ENCODE peak calls at places on chromosome 9, in six cellular contexts. One of them, this sample, is unnamed. For H4K20me1, the result is how much of the 10 kb centered on the place peaks cover.

GRCh38 chr9:38046669-38047300 is 22.2 kb downstream of the SHB start:
- DNase-seq in hepatocyte: peak
- DNase-seq in HCT116: peak
- DNase-seq in K562: no peak
- DNase-seq in GM23248: peak
- DNase-seq in mammary epithelial cell: peak
- DNase-seq in this sample: peak

GRCh38 chr9:2655411-2655901 is 33.9 kb downstream of the VLDLR start:
- DNase-seq in hepatocyte: no peak
- DNase-seq in HCT116: no peak
- DNase-seq in K562: no peak
- DNase-seq in GM23248: peak
- DNase-seq in mammary epithelial cell: peak
- DNase-seq in this sample: peak

GRCh38 chr9:112971415-112971814 is 40.6 kb downstream of the ZNF883 start:
- DNase-seq in hepatocyte: peak
- DNase-seq in HCT116: peak
- DNase-seq in K562: no peak
- DNase-seq in GM23248: peak
- DNase-seq in mammary epithelial cell: peak
- DNase-seq in this sample: no peak

GRCh38 chr9:76451234-76451633 is 7.7 kb upstream of the GCNT1 start:
- DNase-seq in hepatocyte: no peak
- DNase-seq in HCT116: no peak
- DNase-seq in K562: no peak
- DNase-seq in GM23248: peak
- DNase-seq in mammary epithelial cell: peak
- DNase-seq in this sample: no peak

GRCh38 chr9:87601175-87601574 is 103.5 kb downstream of the DAPK1 start:
- DNase-seq in hepatocyte: peak
- DNase-seq in HCT116: no peak
- DNase-seq in K562: no peak
- DNase-seq in GM23248: no peak
- DNase-seq in mammary epithelial cell: no peak
- DNase-seq in this sample: no peak

GRCh38 chr9:79577969-79578723 is 6.4 kb downstream of the TLE4 start:
- DNase-seq in hepatocyte: no peak
- DNase-seq in HCT116: no peak
- DNase-seq in K562: no peak
- DNase-seq in GM23248: peak
- DNase-seq in mammary epithelial cell: no peak
- DNase-seq in this sample: no peak

GRCh38 chr9:134026561-134026960 is 1.3 kb downstream of the BRD3OS start:
- DNase-seq in hepatocyte: no peak
- DNase-seq in HCT116: no peak
- DNase-seq in K562: no peak
- DNase-seq in GM23248: no peak
- DNase-seq in mammary epithelial cell: no peak
- DNase-seq in this sample: no peak

GRCh38 chr9:16794871-16795639 is 75.4 kb downstream of the BNC2 start:
- DNase-seq in hepatocyte: peak
- DNase-seq in HCT116: no peak
- DNase-seq in K562: no peak
- DNase-seq in GM23248: peak
- DNase-seq in mammary epithelial cell: no peak
- DNase-seq in this sample: no peak

GRCh38 chr9:2132484-2133082 is 117.4 kb downstream of the SMARCA2 start:
- DNase-seq in hepatocyte: peak
- DNase-seq in HCT116: peak
- DNase-seq in K562: peak
- DNase-seq in GM23248: peak
- DNase-seq in mammary epithelial cell: no peak
- DNase-seq in this sample: no peak

GRCh38 chr9:79988126-79988525 is 416.4 kb downstream of the TLE4 start:
- DNase-seq in hepatocyte: no peak
- DNase-seq in HCT116: no peak
- DNase-seq in K562: no peak
- DNase-seq in GM23248: no peak
- DNase-seq in mammary epithelial cell: no peak
- DNase-seq in this sample: no peak

GRCh38 chr9:129987047-129987446 is 55.9 kb downstream of the FNBP1 start:
- DNase-seq in hepatocyte: no peak
- DNase-seq in HCT116: no peak
- DNase-seq in K562: no peak
- DNase-seq in GM23248: no peak
- DNase-seq in mammary epithelial cell: no peak
- DNase-seq in this sample: no peak

GRCh38 chr9:109925810-109926209 is 145.8 kb downstream of the PALM2AKAP2 start:
- DNase-seq in hepatocyte: no peak
- DNase-seq in HCT116: no peak
- DNase-seq in K562: no peak
- DNase-seq in GM23248: no peak
- DNase-seq in mammary epithelial cell: no peak
- DNase-seq in this sample: no peak

GRCh38 chr9:37503736-37504135 is 18.0 kb downstream of the POLR1E start:
- DNase-seq in hepatocyte: no peak
- DNase-seq in HCT116: no peak
- DNase-seq in K562: no peak
- DNase-seq in GM23248: peak
- DNase-seq in mammary epithelial cell: no peak
- DNase-seq in this sample: no peak

GRCh38 chr9:114272739-114273431 is 50.0 kb upstream of the ORM1 start:
- DNase-seq in hepatocyte: no peak
- DNase-seq in HCT116: no peak
- DNase-seq in K562: no peak
- DNase-seq in GM23248: no peak
- DNase-seq in mammary epithelial cell: no peak
- DNase-seq in this sample: no peak

GRCh38 chr9:72907421-72907820 is 45.4 kb downstream of the ALDH1A1 start:
- DNase-seq in hepatocyte: no peak
- DNase-seq in HCT116: no peak
- DNase-seq in K562: no peak
- DNase-seq in GM23248: no peak
- DNase-seq in mammary epithelial cell: no peak
- DNase-seq in this sample: no peak

GRCh38 chr9:137814841-137815240 is 62.7 kb upstream of the CACNA1B start:
- DNase-seq in hepatocyte: no peak
- DNase-seq in HCT116: no peak
- DNase-seq in K562: no peak
- DNase-seq in GM23248: no peak
- DNase-seq in mammary epithelial cell: no peak
- DNase-seq in this sample: no peak

GRCh38 chr9:88747768-88748167 is 212.8 kb downstream of the NXNL2 start:
- DNase-seq in hepatocyte: peak
- DNase-seq in HCT116: no peak
- DNase-seq in K562: peak
- DNase-seq in GM23248: peak
- DNase-seq in mammary epithelial cell: peak
- DNase-seq in this sample: no peak

GRCh38 chr9:134502261-134503211 is 139.1 kb upstream of the COL5A1 start:
- DNase-seq in hepatocyte: peak
- DNase-seq in HCT116: no peak
- DNase-seq in K562: no peak
- DNase-seq in GM23248: peak
- DNase-seq in mammary epithelial cell: peak
- DNase-seq in this sample: no peak

GRCh38 chr9:125436613-125437443 is 175.2 kb downstream of the GAPVD1 start:
- DNase-seq in hepatocyte: no peak
- DNase-seq in HCT116: no peak
- DNase-seq in K562: no peak
- DNase-seq in GM23248: no peak
- DNase-seq in mammary epithelial cell: no peak
- DNase-seq in this sample: no peak

GRCh38 chr9:97438666-97439065 is 26.8 kb downstream of the TDRD7 start:
- DNase-seq in hepatocyte: no peak
- DNase-seq in HCT116: no peak
- DNase-seq in K562: no peak
- DNase-seq in GM23248: peak
- DNase-seq in mammary epithelial cell: no peak
- DNase-seq in this sample: no peak

GRCh38 chr9:69118656-69119055 is 55.4 kb upstream of the TJP2 start:
- DNase-seq in hepatocyte: peak
- DNase-seq in HCT116: no peak
- DNase-seq in K562: no peak
- DNase-seq in GM23248: no peak
- DNase-seq in mammary epithelial cell: no peak
- DNase-seq in this sample: no peak

GRCh38 chr9:137300607-137301085 is 1.4 kb downstream of the NRARP start:
- DNase-seq in hepatocyte: peak
- DNase-seq in HCT116: no peak
- DNase-seq in K562: peak
- DNase-seq in GM23248: no peak
- DNase-seq in mammary epithelial cell: no peak
- DNase-seq in this sample: no peak

GRCh38 chr9:135516132-135516860 is 4.9 kb upstream of the LCN1 start:
- DNase-seq in hepatocyte: no peak
- DNase-seq in HCT116: no peak
- DNase-seq in K562: no peak
- DNase-seq in GM23248: no peak
- DNase-seq in mammary epithelial cell: no peak
- DNase-seq in this sample: no peak

GRCh38 chr9:129685220-129685932 is 19.9 kb downstream of the PRRX2 start:
- DNase-seq in hepatocyte: no peak
- DNase-seq in HCT116: peak
- DNase-seq in K562: no peak
- DNase-seq in GM23248: peak
- DNase-seq in mammary epithelial cell: peak
- DNase-seq in this sample: peak

GRCh38 chr9:90871327-90871935 is 69.8 kb downstream of the SYK start:
- DNase-seq in hepatocyte: no peak
- DNase-seq in HCT116: no peak
- DNase-seq in K562: no peak
- DNase-seq in GM23248: peak
- DNase-seq in mammary epithelial cell: no peak
- DNase-seq in this sample: no peak

GRCh38 chr9:89179920-89180667 is 1.5 kb upstream of the SHC3 start:
- DNase-seq in hepatocyte: peak
- DNase-seq in HCT116: peak
- DNase-seq in K562: peak
- DNase-seq in GM23248: peak
- DNase-seq in mammary epithelial cell: peak
- DNase-seq in this sample: peak

GRCh38 chr9:91658513-91659105 is 235.0 kb upstream of the NFIL3 start:
- DNase-seq in hepatocyte: no peak
- DNase-seq in HCT116: no peak
- DNase-seq in K562: no peak
- DNase-seq in GM23248: peak
- DNase-seq in mammary epithelial cell: no peak
- DNase-seq in this sample: no peak

GRCh38 chr9:122051401-122052346 is 41.4 kb downstream of the TTLL11 start:
- DNase-seq in hepatocyte: no peak
- DNase-seq in HCT116: no peak
- DNase-seq in K562: peak
- DNase-seq in GM23248: peak
- DNase-seq in mammary epithelial cell: peak
- DNase-seq in this sample: no peak

GRCh38 chr9:128383791-128384190 is 12.6 kb downstream of the URM1 start:
- DNase-seq in hepatocyte: no peak
- DNase-seq in HCT116: no peak
- DNase-seq in K562: no peak
- DNase-seq in GM23248: no peak
- DNase-seq in mammary epithelial cell: no peak
- DNase-seq in this sample: no peak

GRCh38 chr9:128385493-128386205 is 14.5 kb downstream of the URM1 start:
- DNase-seq in hepatocyte: no peak
- DNase-seq in HCT116: no peak
- DNase-seq in K562: no peak
- DNase-seq in GM23248: peak
- DNase-seq in mammary epithelial cell: no peak
- DNase-seq in this sample: no peak

GRCh38 chr9:128383007-128383753 is 12.0 kb downstream of the URM1 start:
- DNase-seq in hepatocyte: no peak
- DNase-seq in HCT116: no peak
- DNase-seq in K562: no peak
- DNase-seq in GM23248: no peak
- DNase-seq in mammary epithelial cell: no peak
- DNase-seq in this sample: no peak

GRCh38 chr9:128384801-128385492 is 13.8 kb downstream of the URM1 start:
- DNase-seq in hepatocyte: no peak
- DNase-seq in HCT116: no peak
- DNase-seq in K562: no peak
- DNase-seq in GM23248: peak
- DNase-seq in mammary epithelial cell: no peak
- DNase-seq in this sample: no peak

GRCh38 chr9:128382261-128382660 is 11.1 kb downstream of the URM1 start:
- DNase-seq in hepatocyte: no peak
- DNase-seq in HCT116: no peak
- DNase-seq in K562: no peak
- DNase-seq in GM23248: no peak
- DNase-seq in mammary epithelial cell: no peak
- DNase-seq in this sample: no peak
- H4K20me1 ChIP-seq in hepatocyte: under half
- H4K20me1 ChIP-seq in HCT116: under half
- H4K20me1 ChIP-seq in K562: under half
- H4K20me1 ChIP-seq in GM23248: under half
- H4K20me1 ChIP-seq in mammary epithelial cell: under half
- H4K20me1 ChIP-seq in this sample: under half

GRCh38 chr9:132498811-132499210 is 83.6 kb upstream of the BARHL1 start:
- DNase-seq in hepatocyte: no peak
- DNase-seq in HCT116: no peak
- DNase-seq in K562: no peak
- DNase-seq in GM23248: peak
- DNase-seq in mammary epithelial cell: no peak
- DNase-seq in this sample: no peak
- H4K20me1 ChIP-seq in hepatocyte: under half
- H4K20me1 ChIP-seq in HCT116: under half
- H4K20me1 ChIP-seq in K562: under half
- H4K20me1 ChIP-seq in GM23248: under half
- H4K20me1 ChIP-seq in mammary epithelial cell: under half
- H4K20me1 ChIP-seq in this sample: under half

GRCh38 chr9:127537792-127538191 is 74.3 kb upstream of the STXBP1 start:
- DNase-seq in hepatocyte: no peak
- DNase-seq in HCT116: no peak
- DNase-seq in K562: no peak
- DNase-seq in GM23248: no peak
- DNase-seq in mammary epithelial cell: no peak
- DNase-seq in this sample: no peak
- H4K20me1 ChIP-seq in hepatocyte: half or more
- H4K20me1 ChIP-seq in HCT116: under half
- H4K20me1 ChIP-seq in K562: under half
- H4K20me1 ChIP-seq in GM23248: under half
- H4K20me1 ChIP-seq in mammary epithelial cell: under half
- H4K20me1 ChIP-seq in this sample: under half

DNA sequence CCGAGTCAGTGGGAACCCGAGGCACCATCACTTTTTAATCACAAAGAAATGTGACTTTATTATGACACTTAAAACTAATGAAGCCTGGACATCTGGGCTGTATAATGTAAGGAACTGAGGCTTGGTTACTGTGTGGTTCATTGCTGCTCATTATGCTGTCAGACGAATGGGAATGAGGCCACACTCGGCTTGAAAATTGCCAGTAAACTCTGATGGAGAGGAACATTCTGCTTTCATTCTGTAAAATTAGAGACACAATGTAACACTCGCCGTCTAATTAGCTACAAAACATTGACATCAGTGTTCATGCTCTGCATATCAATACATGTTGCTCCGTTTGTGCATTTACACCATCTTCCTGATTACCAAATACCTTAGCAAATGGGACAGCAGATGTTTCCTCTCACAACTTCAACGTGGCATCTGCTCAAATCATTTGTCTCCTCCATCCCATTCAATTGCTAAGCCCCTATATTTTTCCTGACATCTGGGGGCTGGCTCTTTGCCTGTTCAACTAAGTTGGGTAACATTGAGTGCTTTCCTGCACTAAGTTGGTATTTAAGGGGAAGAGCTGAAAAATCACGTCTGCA is 133.0 kb downstream of the SLC28A3 start:
- DNase-seq in hepatocyte: no peak
- DNase-seq in HCT116: no peak
- DNase-seq in K562: no peak
- DNase-seq in GM23248: no peak
- DNase-seq in mammary epithelial cell: no peak
- DNase-seq in this sample: no peak
- H4K20me1 ChIP-seq in hepatocyte: under half
- H4K20me1 ChIP-seq in HCT116: under half
- H4K20me1 ChIP-seq in K562: under half
- H4K20me1 ChIP-seq in GM23248: under half
- H4K20me1 ChIP-seq in mammary epithelial cell: under half
- H4K20me1 ChIP-seq in this sample: under half

This sample was measured in keratinocyte.